ENCODE peak calls at places on chromosomes 16 and 17, in four cellular contexts. Y, O, F and V are unnamed samples.

GRCh38 chr16:89637379-89637778 is 20.1 kb downstream of the CHMP1A start:
- DNase-seq in F (no peak), O (no peak), Y (no peak), V (no peak)

GRCh38 chr17:81403671-81404534 is 8.6 kb downstream of the BAHCC1 start:
- DNase-seq in F (no peak), O (no peak), Y (no peak), V (no peak)

GRCh38 chr17:73750975-73751374 is 106.7 kb upstream of the SDK2 start:
- DNase-seq in Y (no peak), O (no peak), F (no peak), V (no peak)

GRCh38 chr17:48542114-48542955 is 2.6 kb downstream of the HOXB2 start:
- DNase-seq in O (no peak), F (no peak), Y (no peak), V (no peak)

GRCh38 chr16:540645-541340 is 13.3 kb downstream of the CAPN15 start:
- DNase-seq in F (no peak), Y (no peak), O (no peak), V (no peak)

GRCh38 chr17:57593739-57594462 is 151.2 kb downstream of the CCDC182 start:
- DNase-seq in F (no peak), O (no peak), Y (no peak), V (no peak)

GRCh38 chr16:56861092-56861610 is 3.9 kb upstream of the SLC12A3 start:
- DNase-seq in F (no peak), O (no peak), Y (no peak), V (no peak)

GRCh38 chr17:27575100-27575911 is 55.7 kb upstream of the LGALS9 start:
- DNase-seq in O (no peak), Y (no peak), F (no peak), V (no peak)

GRCh38 chr17:56125830-56126819 is 27.1 kb upstream of the ANKFN1 start:
- DNase-seq in Y (no peak), F (no peak), O (no peak), V (peak)

GRCh38 chr17:63842173-63842539 is 329 bp downstream of the SMARCD2 start:
- DNase-seq in F (no peak), O (peak), Y (no peak), V (no peak)

GRCh38 chr17:13031718-13032350 is 14.0 kb upstream of the ELAC2 start:
- DNase-seq in F (peak), Y (peak), O (peak), V (no peak)

GRCh38 chr17:79615926-79616325 is 5.1 kb upstream of the RBFOX3 start:
- DNase-seq in Y (no peak), O (no peak), F (no peak), V (no peak)

GRCh38 chr16:77711775-77712174 is 10.5 kb upstream of the NUDT7 start:
- DNase-seq in Y (no peak), F (no peak), O (no peak), V (no peak)

GRCh38 chr16:11234884-11235702 is 20.9 kb downstream of the SOCS1 start:
- DNase-seq in Y (no peak), F (no peak), O (no peak), V (no peak)